ENCODE peak calls at places on chromosome 14, in four cellular contexts. One of them, this sample, is unnamed.

GRCh38 chr14:61505815-61506809 is 184.7 kb downstream of the PRKCH start:
- DNase-seq in HCT116: no peak
- DNase-seq in K562: no peak
- DNase-seq in GM12878: no peak
- DNase-seq in this sample: no peak

GRCh38 chr14:23865502-23865901 is 88.1 kb upstream of the DHRS4 start:
- DNase-seq in HCT116: no peak
- DNase-seq in K562: no peak
- DNase-seq in GM12878: no peak
- DNase-seq in this sample: no peak

GRCh38 chr14:95787941-95788340 is 74.0 kb upstream of the TCL1A start:
- DNase-seq in HCT116: no peak
- DNase-seq in K562: no peak
- DNase-seq in GM12878: no peak
- DNase-seq in this sample: no peak

GRCh38 chr14:29462271-29462670 is 465.4 kb downstream of the PRKD1 start:
- DNase-seq in HCT116: no peak
- DNase-seq in K562: no peak
- DNase-seq in GM12878: no peak
- DNase-seq in this sample: no peak

GRCh38 chr14:34931206-34931605 is 51.6 kb upstream of the SRP54 start:
- DNase-seq in HCT116: no peak
- DNase-seq in K562: no peak
- DNase-seq in GM12878: peak; percentile 9
- DNase-seq in this sample: no peak

GRCh38 chr14:43316427-43316826 is 1190.7 kb downstream of the FSCB start:
- DNase-seq in HCT116: no peak
- DNase-seq in K562: no peak
- DNase-seq in GM12878: no peak
- DNase-seq in this sample: no peak

GRCh38 chr14:98298481-98299227 is 973.3 kb downstream of the BCL11B start:
- DNase-seq in HCT116: no peak
- DNase-seq in K562: no peak
- DNase-seq in GM12878: no peak
- DNase-seq in this sample: no peak

GRCh38 chr14:32078030-32078793 is 1.1 kb downstream of the ARHGAP5 start:
- DNase-seq in HCT116: no peak
- DNase-seq in K562: peak; percentile 31
- DNase-seq in GM12878: no peak
- DNase-seq in this sample: peak; percentile 70

GRCh38 chr14:60515696-60516284 is 6.8 kb downstream of the SIX6 start:
- DNase-seq in HCT116: no peak
- DNase-seq in K562: no peak
- DNase-seq in GM12878: no peak
- DNase-seq in this sample: no peak

GRCh38 chr14:92035890-92036289 is 4.0 kb downstream of the TRIP11 start:
- DNase-seq in HCT116: no peak
- DNase-seq in K562: no peak
- DNase-seq in GM12878: no peak
- DNase-seq in this sample: no peak

GRCh38 chr14:101476931-101477553 is 84.3 kb upstream of the DIO3 start:
- DNase-seq in HCT116: peak; percentile 84
- DNase-seq in K562: no peak
- DNase-seq in GM12878: no peak
- DNase-seq in this sample: peak; percentile 49

GRCh38 chr14:34971801-34972200 is 11.0 kb upstream of the SRP54 start:
- DNase-seq in HCT116: no peak
- DNase-seq in K562: no peak
- DNase-seq in GM12878: no peak
- DNase-seq in this sample: no peak

GRCh38 chr14:39431416-39432178 is 636 bp downstream of the FBXO33 start:
- DNase-seq in HCT116: peak; percentile 4
- DNase-seq in K562: peak; percentile 8
- DNase-seq in GM12878: no peak
- DNase-seq in this sample: peak; percentile 51

GRCh38 chr14:69499436-69499835 is 14.9 kb downstream of the PLEKHD1 start:
- DNase-seq in HCT116: no peak
- DNase-seq in K562: no peak
- DNase-seq in GM12878: no peak
- DNase-seq in this sample: no peak

GRCh38 chr14:69500096-69500495 is 15.6 kb downstream of the PLEKHD1 start:
- DNase-seq in HCT116: no peak
- DNase-seq in K562: no peak
- DNase-seq in GM12878: no peak
- DNase-seq in this sample: no peak

GRCh38 chr14:69500736-69501135 is 16.2 kb downstream of the PLEKHD1 start:
- DNase-seq in HCT116: no peak
- DNase-seq in K562: no peak
- DNase-seq in GM12878: no peak
- DNase-seq in this sample: no peak

GRCh38 chr14:69504775-69505174 is 20.2 kb downstream of the PLEKHD1 start:
- DNase-seq in HCT116: no peak
- DNase-seq in K562: no peak
- DNase-seq in GM12878: no peak
- DNase-seq in this sample: no peak

DNA sequence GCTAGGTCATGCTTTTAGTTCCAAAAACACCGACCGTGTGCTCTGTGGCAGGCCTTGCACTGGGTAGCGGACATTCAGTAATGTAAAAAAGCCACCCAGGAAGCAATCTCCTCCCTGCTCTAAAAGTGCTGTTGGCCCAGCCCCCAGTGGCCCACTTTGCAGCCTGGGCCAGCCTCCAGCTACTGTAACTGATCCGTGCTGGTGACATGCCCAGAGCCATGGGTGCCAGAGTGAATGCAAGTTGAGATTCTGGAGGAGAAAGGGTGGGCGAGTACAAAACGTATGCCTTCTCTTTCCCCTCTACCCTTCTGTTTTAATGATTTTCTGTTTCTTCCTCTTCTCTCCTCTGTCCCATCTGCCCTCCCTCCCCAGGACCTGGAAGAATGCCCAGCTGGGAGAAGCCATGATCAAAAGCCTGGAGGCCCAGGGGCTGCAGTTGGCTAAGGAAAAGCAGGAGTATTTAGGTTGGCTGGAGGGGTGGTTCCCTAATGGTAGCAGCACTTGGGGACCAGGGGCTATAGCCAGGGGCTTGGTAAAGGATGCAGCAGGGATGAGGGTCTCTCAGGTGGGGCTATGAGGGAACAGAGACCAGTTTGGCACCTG is 16.9 kb downstream of the PLEKHD1 start:
- DNase-seq in HCT116: no peak
- DNase-seq in K562: no peak
- DNase-seq in GM12878: no peak
- DNase-seq in this sample: no peak
- TF ChIP-seq RAD21 in HCT116: no peak
- TF ChIP-seq RAD21 in K562: no peak
- TF ChIP-seq RAD21 in GM12878: no peak
- TF ChIP-seq RAD21 in this sample: no peak

GRCh38 chr14:25756880-25757279 is 706.9 kb upstream of the STXBP6 start:
- DNase-seq in HCT116: no peak
- DNase-seq in K562: no peak
- DNase-seq in GM12878: no peak
- DNase-seq in this sample: no peak
- TF ChIP-seq ZBTB33 in HCT116: no peak
- TF ChIP-seq ZBTB33 in K562: no peak
- TF ChIP-seq ZBTB33 in GM12878: no peak
- TF ChIP-seq ZBTB33 in this sample: no peak

DNA sequence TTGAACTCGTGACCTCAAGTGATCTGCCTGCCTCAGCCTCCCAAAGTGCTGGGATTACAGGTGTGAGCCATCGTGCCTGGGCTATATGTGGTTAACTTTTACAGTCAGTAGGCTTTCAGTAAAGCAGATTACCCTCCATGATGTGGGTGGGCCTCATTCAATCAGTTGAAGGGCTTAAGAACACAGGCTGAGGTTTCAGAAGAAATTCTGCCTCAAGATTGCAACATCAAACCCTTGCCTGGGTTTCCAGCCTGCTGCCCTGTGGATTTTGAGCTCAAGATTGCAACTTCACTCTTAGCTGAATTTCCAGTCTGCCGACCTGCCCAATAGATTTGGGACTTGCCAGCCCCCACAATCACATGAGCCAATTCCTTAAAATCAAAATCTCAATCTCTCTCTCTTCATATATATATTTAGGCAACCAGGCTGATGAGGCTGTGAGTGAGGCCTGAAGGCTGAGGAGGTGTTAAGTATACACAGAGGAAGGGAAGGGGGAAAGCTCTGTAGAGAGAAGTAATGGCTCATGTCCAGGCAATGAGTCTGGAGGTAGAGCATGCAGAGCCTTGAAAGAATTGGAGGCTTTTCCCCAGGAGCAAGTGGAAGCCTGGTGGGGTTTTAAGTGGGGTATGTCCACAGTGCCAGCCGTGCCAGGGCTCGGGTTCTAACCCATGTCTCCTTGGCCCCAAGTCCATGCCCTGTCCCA is 33.3 kb upstream of the ACTN1 start:
- DNase-seq in HCT116: no peak
- DNase-seq in K562: no peak
- DNase-seq in GM12878: no peak
- DNase-seq in this sample: no peak
- TF ChIP-seq RAD21 in HCT116: no peak
- TF ChIP-seq RAD21 in K562: no peak
- TF ChIP-seq RAD21 in GM12878: no peak
- TF ChIP-seq RAD21 in this sample: no peak

GRCh38 chr14:75793806-75794205 is 132.8 kb downstream of the TTLL5 start:
- DNase-seq in HCT116: no peak
- DNase-seq in K562: no peak
- DNase-seq in GM12878: no peak
- DNase-seq in this sample: no peak

GRCh38 chr14:75794615-75795038 is 133.6 kb downstream of the TTLL5 start:
- DNase-seq in HCT116: peak; percentile 7
- DNase-seq in K562: no peak
- DNase-seq in GM12878: no peak
- DNase-seq in this sample: peak; percentile 9
- TF ChIP-seq ZBTB33 in HCT116: no peak
- TF ChIP-seq ZBTB33 in K562: no peak
- TF ChIP-seq ZBTB33 in GM12878: no peak
- TF ChIP-seq ZBTB33 in this sample: no peak

DNA sequence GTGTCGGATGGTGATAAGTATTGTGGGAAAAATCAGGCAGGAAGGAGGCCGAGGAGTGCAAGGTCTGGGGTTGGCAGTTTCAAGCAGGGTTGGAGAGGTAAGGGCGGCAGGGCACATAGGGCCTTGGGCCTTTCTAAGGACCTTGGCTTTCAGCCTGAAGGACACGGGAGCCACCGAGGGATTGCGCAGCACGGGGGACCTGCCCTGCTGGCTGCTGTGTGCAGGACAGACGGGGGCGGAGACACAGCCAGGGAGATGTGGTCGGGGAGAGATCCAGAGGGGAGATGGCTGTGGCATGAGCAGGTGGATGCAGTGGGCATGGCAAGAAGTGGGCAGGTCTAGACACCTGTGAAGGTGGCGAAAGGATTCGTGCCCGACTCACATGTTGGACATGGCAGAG is 14.7 kb downstream of the OTUB2 start:
- DNase-seq in HCT116: no peak
- DNase-seq in K562: no peak
- DNase-seq in GM12878: no peak
- DNase-seq in this sample: no peak
- TF ChIP-seq RAD21 in HCT116: no peak
- TF ChIP-seq RAD21 in K562: no peak
- TF ChIP-seq RAD21 in GM12878: no peak
- TF ChIP-seq RAD21 in this sample: no peak